ENCODE peak calls at places on chromosomes 4 and X, in eight cellular contexts. V is GM04504, J is hepatocyte, Y is astrocyte, K is GOT3, S is OCI-M1, L is NB4, W is NCI-H446. B is an unnamed sample.

GRCh38 chr4:134544303-134544761 is 342.7 kb upstream of the PABPC4L start:
- DNase-seq in V (peak), J (peak), Y (peak), K (no peak), S (peak), L (no peak), W (peak), B (no peak)

GRCh38 chrX:94977562-94977961 is 1303.6 kb downstream of the FAM133A start:
- DNase-seq in V (no peak), J (no peak), Y (no peak), K (no peak), S (no peak), L (no peak), W (no peak), B (no peak)

GRCh38 chr4:142615324-142615665 is 230.8 kb downstream of the INPP4B start:
- DNase-seq in V (no peak), J (peak), Y (peak), K (no peak), S (no peak), L (no peak), W (no peak), B (no peak)

GRCh38 chrX:115912372-115912897 is 258.1 kb upstream of the AGTR2 start:
- DNase-seq in V (no peak), J (no peak), Y (no peak), K (no peak), S (no peak), L (no peak), W (no peak), B (peak)

GRCh38 chr4:172857026-172857425 is 311.6 kb upstream of the GALNT7 start:
- DNase-seq in V (no peak), J (no peak), Y (no peak), K (no peak), S (no peak), L (no peak), W (no peak), B (no peak)

GRCh38 chrX:122188751-122189150 is 995.3 kb upstream of the GRIA3 start:
- DNase-seq in V (no peak), J (no peak), Y (peak), K (no peak), S (no peak), L (no peak), W (no peak), B (no peak)

GRCh38 chr4:67549123-67549522 is 3.8 kb upstream of the CENPC start:
- DNase-seq in V (no peak), J (no peak), Y (peak), K (no peak), S (peak), L (peak), W (no peak), B (peak)

GRCh38 chr4:11487876-11488545 is 59.3 kb upstream of the HS3ST1 start:
- DNase-seq in V (no peak), J (peak), Y (peak), K (no peak), S (peak), L (peak), W (no peak), B (no peak)

GRCh38 chr4:106892786-106893185 is 143.3 kb downstream of the DKK2 start:
- DNase-seq in V (no peak), J (no peak), Y (no peak), K (no peak), S (no peak), L (no peak), W (no peak), B (no peak)

GRCh38 chrX:29948653-29949052 is 266.7 kb upstream of the MAGEB2 start:
- DNase-seq in V (peak), J (no peak), Y (peak), K (no peak), S (peak), L (no peak), W (no peak), B (no peak)